ENCODE peak calls at places on chromosomes 4 and X, in four cellular contexts. One of them, this sample, is unnamed.
A peak's percentile ranks its signal among the peaks of the same experiment; 100 is the strongest.

GRCh38 chrX:65196758-65197371 is 220.6 kb upstream of the ZC4H2 start:
- DNase-seq in globus pallidus: no peak
- DNase-seq in smooth muscle cell of the brain vasculature: no peak
- DNase-seq in AML-193: no peak
- DNase-seq in this sample: no peak

GRCh38 chrX:39253551-39253950 is 452.3 kb downstream of the MID1IP1 start:
- DNase-seq in globus pallidus: no peak
- DNase-seq in smooth muscle cell of the brain vasculature: no peak
- DNase-seq in AML-193: no peak
- DNase-seq in this sample: no peak

GRCh38 chr4:118950929-118951570 is 62.4 kb downstream of the SYNPO2 start:
- DNase-seq in globus pallidus: no peak
- DNase-seq in smooth muscle cell of the brain vasculature: no peak
- DNase-seq in AML-193: no peak
- DNase-seq in this sample: no peak

GRCh38 chr4:18815779-18816173 is 794.2 kb upstream of the LCORL start:
- DNase-seq in globus pallidus: no peak
- DNase-seq in smooth muscle cell of the brain vasculature: no peak
- DNase-seq in AML-193: no peak
- DNase-seq in this sample: no peak

GRCh38 chr4:40205259-40206198 is 8.7 kb downstream of the RHOH start:
- DNase-seq in globus pallidus: peak; percentile 54
- DNase-seq in smooth muscle cell of the brain vasculature: no peak
- DNase-seq in AML-193: peak; percentile 91
- DNase-seq in this sample: peak; percentile 29

GRCh38 chrX:134181261-134181660 is 55.7 kb upstream of the CCDC160 start:
- DNase-seq in globus pallidus: no peak
- DNase-seq in smooth muscle cell of the brain vasculature: no peak
- DNase-seq in AML-193: no peak
- DNase-seq in this sample: no peak

GRCh38 chrX:140034916-140035315 is 69.6 kb upstream of the CXorf66 start:
- DNase-seq in globus pallidus: no peak
- DNase-seq in smooth muscle cell of the brain vasculature: no peak
- DNase-seq in AML-193: no peak
- DNase-seq in this sample: no peak

GRCh38 chrX:148874621-148875020 is 374.2 kb downstream of the AFF2 start:
- DNase-seq in globus pallidus: no peak
- DNase-seq in smooth muscle cell of the brain vasculature: no peak
- DNase-seq in AML-193: no peak
- DNase-seq in this sample: no peak

GRCh38 chr4:858136-858535 is 32.2 kb upstream of the CPLX1 start:
- DNase-seq in globus pallidus: no peak
- DNase-seq in smooth muscle cell of the brain vasculature: no peak
- DNase-seq in AML-193: no peak
- DNase-seq in this sample: no peak

GRCh38 chr4:110527156-110527555 is 51.2 kb downstream of the ENPEP start:
- DNase-seq in globus pallidus: no peak
- DNase-seq in smooth muscle cell of the brain vasculature: no peak
- DNase-seq in AML-193: no peak
- DNase-seq in this sample: no peak

GRCh38 chr4:36385951-36386561 is 104.6 kb downstream of the DTHD1 start:
- DNase-seq in globus pallidus: peak; percentile 31
- DNase-seq in smooth muscle cell of the brain vasculature: no peak
- DNase-seq in AML-193: peak; percentile 91
- DNase-seq in this sample: no peak

GRCh38 chrX:104112326-104112951 is at the start of gene ZCCHC18:
- DNase-seq in globus pallidus: peak; percentile 47
- DNase-seq in smooth muscle cell of the brain vasculature: no peak
- DNase-seq in AML-193: no peak
- DNase-seq in this sample: no peak

GRCh38 chr4:168667397-168667796 is 170.5 kb downstream of the PALLD start:
- DNase-seq in globus pallidus: no peak
- DNase-seq in smooth muscle cell of the brain vasculature: no peak
- DNase-seq in AML-193: no peak
- DNase-seq in this sample: no peak

GRCh38 chr4:2722033-2722432 is 34.1 kb downstream of the TNIP2 start:
- DNase-seq in globus pallidus: no peak
- DNase-seq in smooth muscle cell of the brain vasculature: no peak
- DNase-seq in AML-193: no peak
- DNase-seq in this sample: no peak

GRCh38 chr4:42172921-42173320 is 20.5 kb upstream of the BEND4 start:
- DNase-seq in globus pallidus: no peak
- DNase-seq in smooth muscle cell of the brain vasculature: no peak
- DNase-seq in AML-193: no peak
- DNase-seq in this sample: no peak

GRCh38 chrX:11197671-11198070 is 86.5 kb downstream of the HCCS start:
- DNase-seq in globus pallidus: no peak
- DNase-seq in smooth muscle cell of the brain vasculature: no peak
- DNase-seq in AML-193: no peak
- DNase-seq in this sample: no peak